ENCODE peak calls at places on chromosomes 2 and 18, in four cellular contexts. E, F, I and K are unnamed samples.

GRCh38 chr2:207385903-207386302 is 143.9 kb upstream of the CREB1 start:
- DNase-seq in E (no peak), F (no peak), I (no peak), K (no peak)

GRCh38 chr2:191358325-191359025 is 113.3 kb downstream of the MYO1B start:
- DNase-seq in E (no peak), F (no peak), I (no peak), K (no peak)

GRCh38 chr2:203914546-203915169 is 21.9 kb upstream of the ICOS start:
- DNase-seq in E (no peak), F (no peak), I (no peak), K (no peak)

GRCh38 chr18:74412106-74412880 is 44.8 kb downstream of the DIPK1C start:
- DNase-seq in E (no peak), F (no peak), I (no peak), K (no peak)

GRCh38 chr2:200308421-200309295 is 2.2 kb downstream of the SPATS2L start:
- DNase-seq in E (no peak), F (no peak), I (no peak), K (no peak)

GRCh38 chr18:5543036-5543671 is 643 bp downstream of the EPB41L3 start:
- DNase-seq in E (no peak), F (no peak), I (no peak), K (peak; percentile 52)

GRCh38 chr2:135882415-135882814 is 6.2 kb upstream of the MCM6 start:
- DNase-seq in E (no peak), F (no peak), I (no peak), K (no peak)

GRCh38 chr2:160405077-160405865 is 88.3 kb downstream of the RBMS1 start:
- DNase-seq in E (no peak), F (no peak), I (no peak), K (no peak)

GRCh38 chr2:2269989-2270562 is 61.0 kb downstream of the MYT1L start:
- DNase-seq in E (no peak), F (no peak), I (no peak), K (no peak)

GRCh38 chr2:240812301-240812680 is 7.7 kb downstream of the KIF1A start:
- DNase-seq in E (no peak), F (no peak), I (no peak), K (no peak)

GRCh38 chr18:75112486-75113096 is 96.3 kb downstream of the PTGR3 start:
- DNase-seq in E (no peak), F (no peak), I (no peak), K (no peak)

GRCh38 chr18:3665780-3666525 is 216.0 kb downstream of the TGIF1 start:
- DNase-seq in E (peak; percentile 86), F (peak; percentile 30), I (peak; percentile 99), K (peak; percentile 82)

GRCh38 chr2:216791303-216791702 is 68.6 kb downstream of the TNP1 start:
- DNase-seq in E (no peak), F (no peak), I (no peak), K (no peak)

GRCh38 chr18:77113361-77114069 is 19.1 kb downstream of the MBP start:
- DNase-seq in E (no peak), F (no peak), I (no peak), K (no peak)

GRCh38 chr2:75284345-75284744 is 85.0 kb upstream of the TACR1 start:
- DNase-seq in E (no peak), F (no peak), I (no peak), K (no peak)

GRCh38 chr18:26103579-26103978 is 13.2 kb upstream of the SS18 start:
- DNase-seq in E (no peak), F (no peak), I (peak; percentile 4), K (peak; percentile 7)

GRCh38 chr2:90079374-90079773 is 1387.9 kb downstream of the RPIA start:
- DNase-seq in E (no peak), F (no peak), I (no peak), K (no peak)

GRCh38 chr2:227370791-227371312 is 8.3 kb downstream of the TM4SF20 start:
- DNase-seq in E (no peak), F (no peak), I (peak; percentile 33), K (no peak)

GRCh38 chr2:1847846-1848598 is 103.7 kb upstream of the PXDN start:
- DNase-seq in E (no peak), F (no peak), I (no peak), K (no peak)

GRCh38 chr2:65731476-65731875 is 299.1 kb upstream of the SPRED2 start:
- DNase-seq in E (no peak), F (no peak), I (no peak), K (no peak)

GRCh38 chr2:185306119-185306518 is 432.5 kb upstream of the FSIP2 start:
- DNase-seq in E (no peak), F (no peak), I (no peak), K (no peak)

GRCh38 chr18:76495435-76496199 is 575 bp upstream of the ZNF516 start:
- DNase-seq in E (no peak), F (no peak), I (peak; percentile 65), K (peak; percentile 59)

GRCh38 chr2:207333599-207334308 is 168.0 kb upstream of the KLF7 start:
- DNase-seq in E (no peak), F (no peak), I (no peak), K (no peak)

GRCh38 chr2:99468155-99468554 is 21.7 kb downstream of the REV1 start:
- DNase-seq in E (no peak), F (no peak), I (no peak), K (no peak)

GRCh38 chr18:12946549-12947354 is 1.1 kb upstream of the SEH1L start:
- DNase-seq in E (peak; percentile 26), F (no peak), I (peak; percentile 93), K (peak; percentile 36)

GRCh38 chr2:147846382-147847081 is 1.7 kb downstream of the ACVR2A start:
- DNase-seq in E (no peak), F (no peak), I (peak; percentile 25), K (no peak)

GRCh38 chr2:162050513-162050961 is 23.5 kb downstream of the DPP4 start:
- DNase-seq in E (no peak), F (no peak), I (no peak), K (no peak)

GRCh38 chr18:35205199-35205712 is 35.6 kb upstream of the ZNF397 start:
- DNase-seq in E (no peak), F (no peak), I (no peak), K (no peak)

GRCh38 chr18:78457011-78457410 is 522.6 kb upstream of the SALL3 start:
- DNase-seq in E (no peak), F (no peak), I (no peak), K (no peak)

DNA sequence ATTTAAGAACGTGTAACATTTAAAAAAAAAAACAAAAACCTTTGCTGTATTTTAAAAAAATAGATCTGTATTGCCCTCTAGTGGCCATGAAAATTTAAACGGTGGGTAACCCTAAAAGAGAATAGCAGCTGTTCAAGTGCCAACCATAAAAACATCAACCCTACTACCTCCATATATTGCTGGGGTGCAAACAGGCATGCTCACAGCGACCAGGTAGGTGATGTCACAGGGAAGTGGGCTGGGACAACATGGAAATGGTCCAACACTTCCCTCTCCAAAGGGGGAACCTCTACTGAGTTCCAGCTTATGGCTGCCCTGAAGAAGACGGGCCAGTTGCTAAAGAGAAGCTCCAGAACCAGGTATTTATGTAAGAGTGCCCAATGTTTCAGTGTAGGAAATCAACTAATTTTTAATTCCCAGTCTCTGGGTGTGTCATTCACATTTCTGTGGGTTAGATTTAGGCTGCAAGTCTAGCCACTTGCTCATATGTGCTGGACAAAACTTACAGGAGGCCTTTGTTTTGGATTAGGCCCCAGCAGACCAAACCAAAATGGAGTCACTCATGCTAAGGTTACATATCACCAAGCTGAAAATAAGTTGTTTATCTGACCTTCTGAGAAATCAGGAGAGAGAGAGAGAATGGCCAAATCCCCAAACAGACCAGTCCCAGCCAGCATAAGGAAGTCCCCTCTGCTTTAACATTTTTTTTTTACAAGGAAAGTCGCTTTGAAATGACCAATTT is 54.5 kb downstream of the SKA1 start:
- DNase-seq in E (peak; percentile 14), F (no peak), I (peak; percentile 18), K (peak; percentile 37)
- TF ChIP-seq NFIC in E (no peak), F (no peak), I (no peak), K (no peak)

GRCh38 chr2:239377591-239377990 is 23.2 kb downstream of the HDAC4 start:
- DNase-seq in E (no peak), F (no peak), I (no peak), K (no peak)
- TF ChIP-seq NFIC in E (no peak), F (no peak), I (no peak), K (no peak)

DNA sequence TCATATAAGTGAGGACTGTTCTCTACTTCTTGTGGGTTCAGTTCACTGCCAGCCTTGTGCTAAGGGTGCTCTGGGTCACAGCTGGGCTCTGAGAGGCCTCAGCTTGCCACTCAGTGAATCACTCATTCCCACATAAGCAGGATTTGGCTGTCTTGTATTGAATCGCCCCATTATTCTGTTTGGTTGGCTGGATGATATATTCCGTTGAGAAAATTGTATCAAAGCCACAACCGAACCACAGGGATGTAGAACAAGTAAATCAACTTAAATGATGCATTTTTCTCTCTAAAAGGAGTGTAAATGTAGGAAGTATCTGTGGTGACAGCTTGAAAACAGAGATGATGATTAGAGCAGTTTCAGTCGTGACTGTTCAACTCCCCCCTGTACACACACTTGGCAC is 39.6 kb downstream of the TTC39C start:
- DNase-seq in E (no peak), F (no peak), I (no peak), K (no peak)
- TF ChIP-seq NFIC in E (no peak), F (no peak), I (no peak), K (no peak)

DNA sequence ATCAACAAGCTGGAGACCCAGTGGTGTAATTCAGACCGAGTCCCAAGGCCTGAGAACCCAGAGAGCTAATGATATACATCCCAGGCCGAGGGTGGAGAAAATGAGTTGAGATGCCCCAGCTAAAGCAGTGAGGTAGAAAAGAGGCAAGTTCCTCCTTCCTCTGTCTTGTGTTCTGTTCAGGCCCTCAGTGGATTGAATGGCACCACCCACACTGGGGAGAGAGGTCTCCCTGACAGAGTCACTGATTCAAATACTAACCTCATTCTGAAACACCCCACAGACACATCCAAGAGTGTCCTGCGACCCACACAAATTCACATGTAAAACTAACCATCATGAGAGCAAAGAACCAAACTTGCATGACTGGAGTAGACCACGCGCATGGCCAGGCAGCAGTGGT is 215.3 kb downstream of the ANAPC1 start:
- DNase-seq in E (no peak), F (no peak), I (no peak), K (no peak)
- TF ChIP-seq NFIC in E (no peak), F (no peak), I (no peak), K (no peak)

GRCh38 chr2:16717477-16717876 is 51.8 kb upstream of the CYRIA start:
- DNase-seq in E (no peak), F (no peak), I (no peak), K (no peak)
- TF ChIP-seq NFIC in E (no peak), F (no peak), I (no peak), K (no peak)